ENCODE peak calls at places on chromosomes 3 and 15, in six cellular contexts. One of them, this sample, is unnamed.

GRCh38 chr3:191235331-191236314 is 36.6 kb downstream of the OSTN start:
- DNase-seq in tibial artery: no peak
- DNase-seq in activated CD8-positive, alpha-beta T cell treated with anti-CD3 and anti-CD28 coated beads, Interleukin-2, amount 10 ng/mL, durations not matched to agents 7 days and 5 days: no peak
- DNase-seq in HTR-8/SVneo: no peak
- DNase-seq in stimulated activated CD4-positive, alpha-beta T cell treated with anti-CD3 and anti-CD28 coated beads, Interleukin-1b, Interleukin-23, amount 100 ng/mL, for 24 hours: no peak
- DNase-seq in hepatocyte: no peak
- DNase-seq in this sample: no peak

GRCh38 chr3:77042892-77043291 is 3.0 kb downstream of the ROBO2 start:
- DNase-seq in tibial artery: no peak
- DNase-seq in activated CD8-positive, alpha-beta T cell treated with anti-CD3 and anti-CD28 coated beads, Interleukin-2, amount 10 ng/mL, durations not matched to agents 7 days and 5 days: no peak
- DNase-seq in HTR-8/SVneo: no peak
- DNase-seq in stimulated activated CD4-positive, alpha-beta T cell treated with anti-CD3 and anti-CD28 coated beads, Interleukin-1b, Interleukin-23, amount 100 ng/mL, for 24 hours: no peak
- DNase-seq in hepatocyte: peak; percentile 7
- DNase-seq in this sample: no peak

GRCh38 chr3:4981160-4981687 is 2.0 kb downstream of the BHLHE40 start:
- DNase-seq in tibial artery: no peak
- DNase-seq in activated CD8-positive, alpha-beta T cell treated with anti-CD3 and anti-CD28 coated beads, Interleukin-2, amount 10 ng/mL, durations not matched to agents 7 days and 5 days: no peak
- DNase-seq in HTR-8/SVneo: no peak
- DNase-seq in stimulated activated CD4-positive, alpha-beta T cell treated with anti-CD3 and anti-CD28 coated beads, Interleukin-1b, Interleukin-23, amount 100 ng/mL, for 24 hours: no peak
- DNase-seq in hepatocyte: no peak
- DNase-seq in this sample: no peak

GRCh38 chr3:194931366-194931765 is 245.7 kb downstream of the FAM43A start:
- DNase-seq in tibial artery: no peak
- DNase-seq in activated CD8-positive, alpha-beta T cell treated with anti-CD3 and anti-CD28 coated beads, Interleukin-2, amount 10 ng/mL, durations not matched to agents 7 days and 5 days: no peak
- DNase-seq in HTR-8/SVneo: no peak
- DNase-seq in stimulated activated CD4-positive, alpha-beta T cell treated with anti-CD3 and anti-CD28 coated beads, Interleukin-1b, Interleukin-23, amount 100 ng/mL, for 24 hours: no peak
- DNase-seq in hepatocyte: no peak
- DNase-seq in this sample: no peak

GRCh38 chr15:89335289-89336041 is 841 bp upstream of the POLG start:
- DNase-seq in tibial artery: no peak
- DNase-seq in activated CD8-positive, alpha-beta T cell treated with anti-CD3 and anti-CD28 coated beads, Interleukin-2, amount 10 ng/mL, durations not matched to agents 7 days and 5 days: no peak
- DNase-seq in HTR-8/SVneo: no peak
- DNase-seq in stimulated activated CD4-positive, alpha-beta T cell treated with anti-CD3 and anti-CD28 coated beads, Interleukin-1b, Interleukin-23, amount 100 ng/mL, for 24 hours: no peak
- DNase-seq in hepatocyte: peak; percentile 51
- DNase-seq in this sample: peak; percentile 43

GRCh38 chr3:171248426-171249115 is 211.6 kb downstream of the TNIK start:
- DNase-seq in tibial artery: no peak
- DNase-seq in activated CD8-positive, alpha-beta T cell treated with anti-CD3 and anti-CD28 coated beads, Interleukin-2, amount 10 ng/mL, durations not matched to agents 7 days and 5 days: no peak
- DNase-seq in HTR-8/SVneo: no peak
- DNase-seq in stimulated activated CD4-positive, alpha-beta T cell treated with anti-CD3 and anti-CD28 coated beads, Interleukin-1b, Interleukin-23, amount 100 ng/mL, for 24 hours: no peak
- DNase-seq in hepatocyte: no peak
- DNase-seq in this sample: no peak

GRCh38 chr3:197487911-197488391 is 67.8 kb downstream of the BDH1 start:
- DNase-seq in tibial artery: no peak
- DNase-seq in activated CD8-positive, alpha-beta T cell treated with anti-CD3 and anti-CD28 coated beads, Interleukin-2, amount 10 ng/mL, durations not matched to agents 7 days and 5 days: no peak
- DNase-seq in HTR-8/SVneo: peak; percentile 86
- DNase-seq in stimulated activated CD4-positive, alpha-beta T cell treated with anti-CD3 and anti-CD28 coated beads, Interleukin-1b, Interleukin-23, amount 100 ng/mL, for 24 hours: no peak
- DNase-seq in hepatocyte: peak; percentile 55
- DNase-seq in this sample: no peak

GRCh38 chr3:12750223-12750622 is 8.8 kb downstream of the TMEM40 start:
- DNase-seq in tibial artery: peak; percentile 71
- DNase-seq in activated CD8-positive, alpha-beta T cell treated with anti-CD3 and anti-CD28 coated beads, Interleukin-2, amount 10 ng/mL, durations not matched to agents 7 days and 5 days: no peak
- DNase-seq in HTR-8/SVneo: peak; percentile 62
- DNase-seq in stimulated activated CD4-positive, alpha-beta T cell treated with anti-CD3 and anti-CD28 coated beads, Interleukin-1b, Interleukin-23, amount 100 ng/mL, for 24 hours: no peak
- DNase-seq in hepatocyte: no peak
- DNase-seq in this sample: peak; percentile 11

GRCh38 chr3:146732325-146732724 is 127.2 kb upstream of the PLSCR5 start:
- DNase-seq in tibial artery: no peak
- DNase-seq in activated CD8-positive, alpha-beta T cell treated with anti-CD3 and anti-CD28 coated beads, Interleukin-2, amount 10 ng/mL, durations not matched to agents 7 days and 5 days: no peak
- DNase-seq in HTR-8/SVneo: no peak
- DNase-seq in stimulated activated CD4-positive, alpha-beta T cell treated with anti-CD3 and anti-CD28 coated beads, Interleukin-1b, Interleukin-23, amount 100 ng/mL, for 24 hours: no peak
- DNase-seq in hepatocyte: no peak
- DNase-seq in this sample: no peak

GRCh38 chr15:62624541-62625399 is 417.8 kb upstream of the TPM1 start:
- DNase-seq in tibial artery: no peak
- DNase-seq in activated CD8-positive, alpha-beta T cell treated with anti-CD3 and anti-CD28 coated beads, Interleukin-2, amount 10 ng/mL, durations not matched to agents 7 days and 5 days: no peak
- DNase-seq in HTR-8/SVneo: no peak
- DNase-seq in stimulated activated CD4-positive, alpha-beta T cell treated with anti-CD3 and anti-CD28 coated beads, Interleukin-1b, Interleukin-23, amount 100 ng/mL, for 24 hours: no peak
- DNase-seq in hepatocyte: no peak
- DNase-seq in this sample: no peak

GRCh38 chr3:53460313-53460712 is 34.1 kb upstream of the CACNA1D start:
- DNase-seq in tibial artery: no peak
- DNase-seq in activated CD8-positive, alpha-beta T cell treated with anti-CD3 and anti-CD28 coated beads, Interleukin-2, amount 10 ng/mL, durations not matched to agents 7 days and 5 days: no peak
- DNase-seq in HTR-8/SVneo: no peak
- DNase-seq in stimulated activated CD4-positive, alpha-beta T cell treated with anti-CD3 and anti-CD28 coated beads, Interleukin-1b, Interleukin-23, amount 100 ng/mL, for 24 hours: no peak
- DNase-seq in hepatocyte: no peak
- DNase-seq in this sample: no peak

GRCh38 chr3:172675371-172676193 is 35.3 kb downstream of the NCEH1 start:
- DNase-seq in tibial artery: no peak
- DNase-seq in activated CD8-positive, alpha-beta T cell treated with anti-CD3 and anti-CD28 coated beads, Interleukin-2, amount 10 ng/mL, durations not matched to agents 7 days and 5 days: peak; percentile 32
- DNase-seq in HTR-8/SVneo: no peak
- DNase-seq in stimulated activated CD4-positive, alpha-beta T cell treated with anti-CD3 and anti-CD28 coated beads, Interleukin-1b, Interleukin-23, amount 100 ng/mL, for 24 hours: no peak
- DNase-seq in hepatocyte: peak; percentile 72
- DNase-seq in this sample: no peak

GRCh38 chr3:159378391-159378790 is 576.5 kb downstream of the MFSD1 start:
- DNase-seq in tibial artery: no peak
- DNase-seq in activated CD8-positive, alpha-beta T cell treated with anti-CD3 and anti-CD28 coated beads, Interleukin-2, amount 10 ng/mL, durations not matched to agents 7 days and 5 days: no peak
- DNase-seq in HTR-8/SVneo: no peak
- DNase-seq in stimulated activated CD4-positive, alpha-beta T cell treated with anti-CD3 and anti-CD28 coated beads, Interleukin-1b, Interleukin-23, amount 100 ng/mL, for 24 hours: no peak
- DNase-seq in hepatocyte: no peak
- DNase-seq in this sample: no peak

GRCh38 chr15:81256916-81257315 is 60.2 kb downstream of the IL16 start:
- DNase-seq in tibial artery: no peak
- DNase-seq in activated CD8-positive, alpha-beta T cell treated with anti-CD3 and anti-CD28 coated beads, Interleukin-2, amount 10 ng/mL, durations not matched to agents 7 days and 5 days: no peak
- DNase-seq in HTR-8/SVneo: no peak
- DNase-seq in stimulated activated CD4-positive, alpha-beta T cell treated with anti-CD3 and anti-CD28 coated beads, Interleukin-1b, Interleukin-23, amount 100 ng/mL, for 24 hours: no peak
- DNase-seq in hepatocyte: peak; percentile 41
- DNase-seq in this sample: no peak

GRCh38 chr15:61994216-61994615 is 66.0 kb downstream of the VPS13C start:
- DNase-seq in tibial artery: no peak
- DNase-seq in activated CD8-positive, alpha-beta T cell treated with anti-CD3 and anti-CD28 coated beads, Interleukin-2, amount 10 ng/mL, durations not matched to agents 7 days and 5 days: no peak
- DNase-seq in HTR-8/SVneo: no peak
- DNase-seq in stimulated activated CD4-positive, alpha-beta T cell treated with anti-CD3 and anti-CD28 coated beads, Interleukin-1b, Interleukin-23, amount 100 ng/mL, for 24 hours: no peak
- DNase-seq in hepatocyte: no peak
- DNase-seq in this sample: no peak

GRCh38 chr3:145900056-145900829 is 260.7 kb downstream of the PLOD2 start:
- DNase-seq in tibial artery: no peak
- DNase-seq in activated CD8-positive, alpha-beta T cell treated with anti-CD3 and anti-CD28 coated beads, Interleukin-2, amount 10 ng/mL, durations not matched to agents 7 days and 5 days: no peak
- DNase-seq in HTR-8/SVneo: no peak
- DNase-seq in stimulated activated CD4-positive, alpha-beta T cell treated with anti-CD3 and anti-CD28 coated beads, Interleukin-1b, Interleukin-23, amount 100 ng/mL, for 24 hours: no peak
- DNase-seq in hepatocyte: no peak
- DNase-seq in this sample: no peak

GRCh38 chr3:28972921-28973320 is 307.9 kb upstream of the RBMS3 start:
- DNase-seq in tibial artery: no peak
- DNase-seq in activated CD8-positive, alpha-beta T cell treated with anti-CD3 and anti-CD28 coated beads, Interleukin-2, amount 10 ng/mL, durations not matched to agents 7 days and 5 days: no peak
- DNase-seq in HTR-8/SVneo: no peak
- DNase-seq in stimulated activated CD4-positive, alpha-beta T cell treated with anti-CD3 and anti-CD28 coated beads, Interleukin-1b, Interleukin-23, amount 100 ng/mL, for 24 hours: no peak
- DNase-seq in hepatocyte: no peak
- DNase-seq in this sample: no peak

GRCh38 chr3:61669203-61669602 is 107.8 kb downstream of the PTPRG start:
- DNase-seq in tibial artery: no peak
- DNase-seq in activated CD8-positive, alpha-beta T cell treated with anti-CD3 and anti-CD28 coated beads, Interleukin-2, amount 10 ng/mL, durations not matched to agents 7 days and 5 days: no peak
- DNase-seq in HTR-8/SVneo: no peak
- DNase-seq in stimulated activated CD4-positive, alpha-beta T cell treated with anti-CD3 and anti-CD28 coated beads, Interleukin-1b, Interleukin-23, amount 100 ng/mL, for 24 hours: no peak
- DNase-seq in hepatocyte: no peak
- DNase-seq in this sample: no peak

GRCh38 chr3:144643778-144644191 is 672.2 kb downstream of the DIPK2A start:
- DNase-seq in tibial artery: no peak
- DNase-seq in activated CD8-positive, alpha-beta T cell treated with anti-CD3 and anti-CD28 coated beads, Interleukin-2, amount 10 ng/mL, durations not matched to agents 7 days and 5 days: no peak
- DNase-seq in HTR-8/SVneo: no peak
- DNase-seq in stimulated activated CD4-positive, alpha-beta T cell treated with anti-CD3 and anti-CD28 coated beads, Interleukin-1b, Interleukin-23, amount 100 ng/mL, for 24 hours: no peak
- DNase-seq in hepatocyte: peak; percentile 8
- DNase-seq in this sample: no peak

GRCh38 chr3:188594137-188594536 is 440.2 kb downstream of the LPP start:
- DNase-seq in tibial artery: no peak
- DNase-seq in activated CD8-positive, alpha-beta T cell treated with anti-CD3 and anti-CD28 coated beads, Interleukin-2, amount 10 ng/mL, durations not matched to agents 7 days and 5 days: no peak
- DNase-seq in HTR-8/SVneo: no peak
- DNase-seq in stimulated activated CD4-positive, alpha-beta T cell treated with anti-CD3 and anti-CD28 coated beads, Interleukin-1b, Interleukin-23, amount 100 ng/mL, for 24 hours: no peak
- DNase-seq in hepatocyte: no peak
- DNase-seq in this sample: no peak

GRCh38 chr15:83205725-83206324 is 1.8 kb downstream of the HDGFL3 start:
- DNase-seq in tibial artery: no peak
- DNase-seq in activated CD8-positive, alpha-beta T cell treated with anti-CD3 and anti-CD28 coated beads, Interleukin-2, amount 10 ng/mL, durations not matched to agents 7 days and 5 days: no peak
- DNase-seq in HTR-8/SVneo: no peak
- DNase-seq in stimulated activated CD4-positive, alpha-beta T cell treated with anti-CD3 and anti-CD28 coated beads, Interleukin-1b, Interleukin-23, amount 100 ng/mL, for 24 hours: no peak
- DNase-seq in hepatocyte: no peak
- DNase-seq in this sample: no peak

GRCh38 chr15:65518633-65519285 is 1.3 kb upstream of the DPP8 start:
- DNase-seq in tibial artery: no peak
- DNase-seq in activated CD8-positive, alpha-beta T cell treated with anti-CD3 and anti-CD28 coated beads, Interleukin-2, amount 10 ng/mL, durations not matched to agents 7 days and 5 days: peak; percentile 10
- DNase-seq in HTR-8/SVneo: no peak
- DNase-seq in stimulated activated CD4-positive, alpha-beta T cell treated with anti-CD3 and anti-CD28 coated beads, Interleukin-1b, Interleukin-23, amount 100 ng/mL, for 24 hours: no peak
- DNase-seq in hepatocyte: no peak
- DNase-seq in this sample: no peak

This sample was measured in transverse colon.